ENCODE peak calls at places on chromosomes 4 and X, in four cellular contexts. D is IMR-90, F is endothelial cell of umbilical vein, G is K562. J is an unnamed sample.

GRCh38 chrX:154470434-154470833 is 8.6 kb downstream of the LAGE3 start:
- DNase-seq in F (no peak), G (no peak), D (no peak), J (no peak)

GRCh38 chrX:20431486-20431885 is 164.8 kb upstream of the RPS6KA3 start:
- DNase-seq in D (no peak), F (no peak), G (no peak), J (no peak)

GRCh38 chr4:156291317-156291716 is 337.7 kb upstream of the CTSO start:
- DNase-seq in D (peak; percentile 74), F (no peak), G (no peak), J (no peak)

GRCh38 chrX:136528645-136529315 is 3.2 kb upstream of the VGLL1 start:
- DNase-seq in F (no peak), D (no peak), G (peak; percentile 64), J (no peak)

GRCh38 chr4:56004235-56004634 is 55.5 kb downstream of the CEP135 start:
- DNase-seq in F (no peak), D (no peak), G (no peak), J (no peak)

GRCh38 chrX:21946925-21947641 is 6.6 kb downstream of the SMS start:
- DNase-seq in G (peak; percentile 40), D (peak; percentile 64), F (peak; percentile 83), J (no peak)

GRCh38 chr4:37430718-37431416 is 186.3 kb downstream of the NWD2 start:
- DNase-seq in G (no peak), F (no peak), D (no peak), J (no peak)

GRCh38 chr4:113278324-113278934 is 229.0 kb downstream of the ANK2 start:
- DNase-seq in G (peak; percentile 70), D (peak; percentile 79), F (peak; percentile 70), J (peak; percentile 21)

GRCh38 chrX:37926700-37927099 is 79.3 kb upstream of the DYNLT3 start:
- DNase-seq in G (peak; percentile 17), D (peak; percentile 41), F (peak; percentile 29), J (no peak)

GRCh38 chr4:74534121-74534520 is 89.2 kb downstream of the AREG start:
- DNase-seq in F (no peak), D (no peak), G (no peak), J (no peak)

GRCh38 chr4:122045533-122045932 is 93.7 kb upstream of the TRPC3 start:
- DNase-seq in G (peak; percentile 12), D (peak; percentile 96), F (peak; percentile 78), J (peak; percentile 75)

GRCh38 chr4:176406736-176407135 is 87.0 kb downstream of the SPCS3 start:
- DNase-seq in G (no peak), D (peak; percentile 66), F (peak; percentile 22), J (no peak)

GRCh38 chrX:15946783-15947550 is 92.4 kb upstream of the AP1S2 start:
- DNase-seq in F (no peak), D (peak; percentile 86), G (peak; percentile 5), J (peak; percentile 83)

GRCh38 chrX:139932901-139933796 is at the start of gene ATP11C:
- DNase-seq in D (peak; percentile 83), G (peak; percentile 85), F (peak; percentile 82), J (peak; percentile 19)

GRCh38 chr4:6622744-6623143 is 17.7 kb upstream of the MRFAP1 start:
- DNase-seq in G (no peak), D (no peak), F (no peak), J (no peak)

GRCh38 chr4:38163216-38164006 is 203.2 kb downstream of the PTTG2 start:
- DNase-seq in D (peak; percentile 87), G (no peak), F (peak; percentile 21), J (no peak)

GRCh38 chr4:107619731-107620130 is 100.3 kb downstream of the PAPSS1 start:
- DNase-seq in D (no peak), G (no peak), F (no peak), J (no peak)

GRCh38 chr4:30770049-30770549 is 49.9 kb downstream of the PCDH7 start:
- DNase-seq in G (no peak), F (peak; percentile 93), D (peak; percentile 41), J (peak; percentile 28)

GRCh38 chr4:141905751-141906150 is 269.4 kb downstream of the IL15 start:
- DNase-seq in G (no peak), F (no peak), D (peak; percentile 80), J (no peak)

GRCh38 chr4:165787516-165788274 is 85.3 kb upstream of the TLL1 start:
- DNase-seq in F (no peak), G (no peak), D (no peak), J (no peak)

GRCh38 chrX:36867143-36867542 is 141.0 kb upstream of the FAM47C start:
- DNase-seq in F (peak; percentile 29), G (peak; percentile 21), D (peak; percentile 9), J (peak; percentile 1)

GRCh38 chrX:44915361-44915868 is 42.4 kb downstream of the KDM6A start:
- DNase-seq in G (peak; percentile 77), D (peak; percentile 20), F (peak; percentile 14), J (no peak)

GRCh38 chrX:135688137-135688536 is 25.3 kb upstream of the CT45A1 start:
- DNase-seq in F (no peak), D (no peak), G (peak; percentile 65), J (no peak)

GRCh38 chr4:175271010-175271630 is 353.0 kb downstream of the ADAM29 start:
- DNase-seq in D (no peak), G (no peak), F (no peak), J (no peak)

GRCh38 chr4:80127870-80128419 is 54.9 kb upstream of the ANTXR2 start:
- DNase-seq in G (no peak), D (no peak), F (no peak), J (no peak)

GRCh38 chr4:14529653-14530052 is 472.6 kb upstream of the CPEB2 start:
- DNase-seq in D (no peak), G (no peak), F (no peak), J (no peak)

GRCh38 chr4:10183462-10183861 is 66.9 kb upstream of the WDR1 start:
- DNase-seq in F (no peak), G (no peak), D (no peak), J (no peak)

GRCh38 chrX:21770631-21771321 is 12.9 kb upstream of the SMPX start:
- DNase-seq in D (no peak), G (peak; percentile 2), F (no peak), J (no peak)

GRCh38 chr4:165096776-165097175 is 15.9 kb downstream of the TMEM192 start:
- DNase-seq in D (peak; percentile 44), F (peak; percentile 20), G (peak; percentile 13), J (no peak)

GRCh38 chr4:187179086-187180070 is 455.7 kb upstream of the FAT1 start:
- DNase-seq in D (peak; percentile 6), G (no peak), F (no peak), J (no peak)

GRCh38 chr4:125517831-125518230 is 203.1 kb downstream of the FAT4 start:
- DNase-seq in G (no peak), F (peak; percentile 86), D (no peak), J (no peak)

GRCh38 chr4:88382621-88383020 is 4.0 kb downstream of the HERC6 start:
- DNase-seq in G (no peak), F (no peak), D (no peak), J (no peak)

GRCh38 chrX:1165535-1166196 is 46.8 kb downstream of the CRLF2 start:
- DNase-seq in F (no peak), G (no peak), D (no peak), J (no peak)

GRCh38 chrX:31271615-31272471 is 200.0 kb upstream of the FTHL17 start:
- DNase-seq in F (no peak), G (no peak), D (peak; percentile 36), J (no peak)

GRCh38 chr4:176902710-176903323 is 110.1 kb upstream of the VEGFC start:
- DNase-seq in F (peak; percentile 57), G (no peak), D (peak; percentile 95), J (peak; percentile 60)

GRCh38 chr4:155491336-155492131 is 114.8 kb upstream of the MAP9 start:
- DNase-seq in G (no peak), F (no peak), D (peak; percentile 40), J (no peak)

GRCh38 chr4:37562592-37562991 is 123.6 kb downstream of the RELL1 start:
- DNase-seq in G (no peak), F (no peak), D (peak; percentile 33), J (peak; percentile 63)

GRCh38 chr4:8282742-8283141 is 13.2 kb downstream of the HTRA3 start:
- DNase-seq in G (no peak), F (no peak), D (no peak), J (no peak)

GRCh38 chr4:8282134-8282641 is 12.6 kb downstream of the HTRA3 start:
- DNase-seq in F (no peak), D (no peak), G (no peak), J (no peak)

GRCh38 chr4:8280876-8281440 is 11.4 kb downstream of the HTRA3 start:
- DNase-seq in F (no peak), D (no peak), G (no peak), J (no peak)

GRCh38 chr4:8280158-8280875 is 10.8 kb downstream of the HTRA3 start:
- DNase-seq in G (no peak), D (no peak), F (no peak), J (no peak)

DNA sequence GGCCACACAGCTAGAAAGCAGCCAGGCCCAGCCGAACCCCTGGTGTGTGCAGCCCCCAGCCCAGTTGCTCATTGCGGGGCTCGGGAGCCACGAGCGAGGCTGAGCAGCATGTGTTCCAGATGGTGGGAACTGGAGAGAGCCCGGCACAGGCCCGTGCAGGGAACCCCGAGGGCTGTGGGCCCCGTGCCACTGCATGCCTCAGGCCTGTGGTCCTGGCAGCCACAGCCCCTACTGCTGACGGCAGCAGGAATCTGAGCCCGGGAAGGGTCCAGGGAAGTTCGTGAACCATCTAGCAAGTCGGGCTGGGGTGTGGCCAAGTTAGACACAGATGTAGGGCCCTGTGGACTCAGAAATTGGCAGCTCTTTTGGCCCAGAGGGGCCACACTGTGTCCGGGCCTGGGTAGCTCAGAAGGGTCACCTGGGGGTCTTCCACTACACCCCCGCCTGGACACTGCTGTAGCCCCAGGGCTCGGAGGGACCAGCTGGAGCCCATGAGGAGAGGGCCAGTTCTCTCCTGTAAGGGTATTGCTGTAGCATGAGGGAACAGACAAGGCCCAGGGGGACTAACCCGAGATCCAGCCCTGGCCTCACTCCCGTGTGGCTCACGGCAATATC is 12.1 kb downstream of the HTRA3 start:
- DNase-seq in D (peak; percentile 74), F (no peak), G (no peak), J (no peak)
- H3K4me1 ChIP-seq in D (peaks cover 23% of the 10 kb centered on the region), F (peaks cover 9% of the 10 kb centered on the region), G (peaks cover 32% of the 10 kb centered on the region), J (peaks cover 12% of the 10 kb centered on the region)

GRCh38 chr4:18582841-18583240 is 561.3 kb upstream of the LCORL start:
- DNase-seq in G (no peak), D (no peak), F (no peak), J (no peak)

GRCh38 chr4:18578307-18578706 is 556.8 kb upstream of the LCORL start:
- DNase-seq in F (no peak), G (no peak), D (no peak), J (no peak)

GRCh38 chr4:18579222-18579621 is 557.7 kb upstream of the LCORL start:
- DNase-seq in G (no peak), D (no peak), F (no peak), J (no peak)
- H2AFZ ChIP-seq in G (no peak overlapping the region), D (no peak overlapping the region), F (no peak overlapping the region), J (no peak overlapping the region)

GRCh38 chrX:124307253-124307907 is 25.1 kb upstream of the TEX13D start:
- DNase-seq in F (no peak), D (no peak), G (no peak), J (no peak)
- H3K9me1 ChIP-seq in F (no peaks in the 10 kb centered on the region), D (no peaks in the 10 kb centered on the region), G (no peaks in the 10 kb centered on the region), J (no peaks in the 10 kb centered on the region)

DNA sequence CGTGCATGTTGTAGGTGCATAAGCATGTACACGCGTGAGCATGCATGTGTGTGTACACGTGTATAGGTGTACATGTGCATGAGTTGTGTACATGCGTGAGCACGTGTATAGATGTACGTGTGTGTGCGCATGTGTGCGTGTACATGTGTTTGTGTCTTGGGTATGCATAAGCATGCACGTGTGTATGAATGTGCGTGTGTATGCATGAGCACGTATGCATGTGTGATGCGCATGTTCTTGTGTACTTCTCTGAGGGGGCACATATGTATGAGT is 9.0 kb downstream of the NAT8L start:
- DNase-seq in D (no peak), F (no peak), G (no peak), J (no peak)
- H3K4me1 ChIP-seq in D (no peaks in the 10 kb centered on the region), F (no peaks in the 10 kb centered on the region), G (peaks cover 82% of the 10 kb centered on the region), J (no peaks in the 10 kb centered on the region)

J was measured in keratinocyte.